ENCODE peak calls at places on chromosome 1, in ten cellular contexts. U is transverse colon, D is sigmoid colon, B is HCT116, G is prostate gland, L is esophagus muscularis mucosa, Z is suprapubic skin, R is HepG2, T is breast epithelium, X is H1. H is an unnamed sample.

GRCh38 chr1:84348240-84348555 is 46.7 kb downstream of the SAMD13 start:
- DNase-seq in U (no peak), D (no peak), B (peak; percentile 94), G (no peak), L (no peak), Z (no peak), R (no peak), T (no peak), X (no peak), H (no peak)

GRCh38 chr1:225906467-225906866 is 17.5 kb upstream of the LEFTY1 start:
- DNase-seq in U (no peak), D (no peak), B (no peak), G (no peak), L (no peak), Z (no peak), R (no peak), T (no peak), X (no peak), H (no peak)

GRCh38 chr1:5125208-5125607 is 470.8 kb downstream of the AJAP1 start:
- DNase-seq in U (no peak), D (no peak), B (no peak), G (no peak), L (no peak), Z (no peak), R (no peak), T (no peak), X (no peak), H (no peak)

GRCh38 chr1:219659005-219659632 is 46.2 kb upstream of the ZC3H11B start:
- DNase-seq in U (no peak), D (no peak), B (no peak), G (no peak), L (no peak), Z (no peak), R (no peak), T (no peak), X (no peak), H (no peak)

GRCh38 chr1:198638894-198639319 is at the start of gene PTPRC:
- DNase-seq in U (no peak), D (no peak), B (no peak), G (no peak), L (no peak), Z (no peak), R (no peak), T (no peak), X (no peak), H (no peak)

GRCh38 chr1:60386259-60386658 is 312.7 kb upstream of the C1orf87 start:
- DNase-seq in U (no peak), D (no peak), B (no peak), G (no peak), L (no peak), Z (no peak), R (no peak), T (no peak), X (no peak), H (no peak)

GRCh38 chr1:205519541-205520131 is 15.2 kb downstream of the CDK18 start:
- DNase-seq in U (peak; percentile 35), D (peak; percentile 85), B (no peak), G (no peak), L (no peak), Z (no peak), R (no peak), T (no peak), X (no peak), H (no peak)

GRCh38 chr1:3519301-3519885 is 64.9 kb downstream of the ARHGEF16 start:
- DNase-seq in U (no peak), D (no peak), B (no peak), G (no peak), L (no peak), Z (no peak), R (no peak), T (no peak), X (no peak), H (no peak)

GRCh38 chr1:202671388-202671787 is 38.9 kb downstream of the SYT2 start:
- DNase-seq in U (peak; percentile 39), D (no peak), B (no peak), G (peak; percentile 61), L (no peak), Z (no peak), R (no peak), T (peak; percentile 69), X (no peak), H (peak; percentile 80)

GRCh38 chr1:222399197-222399596 is 148.7 kb downstream of the HHIPL2 start:
- DNase-seq in U (no peak), D (no peak), B (no peak), G (no peak), L (no peak), Z (no peak), R (no peak), T (no peak), X (no peak), H (no peak)

GRCh38 chr1:17013598-17014320 is 2.0 kb upstream of the ATP13A2 start:
- DNase-seq in U (peak; percentile 37), D (peak; percentile 60), B (no peak), G (no peak), L (no peak), Z (peak; percentile 35), R (no peak), T (no peak), X (no peak), H (no peak)

GRCh38 chr1:15455522-15455921 is 1.0 kb upstream of the CELA2A start:
- DNase-seq in U (no peak), D (no peak), B (no peak), G (no peak), L (no peak), Z (no peak), R (no peak), T (no peak), X (no peak), H (no peak)
- TF ChIP-seq POLR2AphosphoS5 in U (no peak), D (no peak), B (no peak), G (no peak), L (no peak), Z (no peak), R (no peak), T (no peak), X (no peak), H (no peak)

GRCh38 chr1:165639821-165640623 is 9.0 kb downstream of the MGST3 start:
- DNase-seq in U (no peak), D (no peak), B (no peak), G (no peak), L (no peak), Z (no peak), R (no peak), T (no peak), X (no peak), H (no peak)
- TF ChIP-seq POLR2A in U (no peak), D (no peak), B (no peak), G (no peak), L (no peak), Z (no peak), R (no peak), T (no peak), X (no peak), H (no peak)

GRCh38 chr1:174165471-174166137 is 6.3 kb downstream of the RABGAP1L start:
- DNase-seq in U (no peak), D (no peak), B (no peak), G (no peak), L (no peak), Z (peak; percentile 68), R (no peak), T (no peak), X (no peak), H (no peak)

GRCh38 chr1:174167404-174167803 is 8.1 kb downstream of the RABGAP1L start:
- DNase-seq in U (no peak), D (no peak), B (no peak), G (no peak), L (no peak), Z (no peak), R (no peak), T (no peak), X (no peak), H (no peak)

GRCh38 chr1:174171078-174171477 is 11.8 kb downstream of the RABGAP1L start:
- DNase-seq in U (no peak), D (no peak), B (no peak), G (no peak), L (no peak), Z (no peak), R (no peak), T (no peak), X (no peak), H (no peak)

GRCh38 chr1:174166530-174167328 is 7.4 kb downstream of the RABGAP1L start:
- DNase-seq in U (no peak), D (no peak), B (no peak), G (no peak), L (no peak), Z (no peak), R (no peak), T (no peak), X (no peak), H (no peak)

DNA sequence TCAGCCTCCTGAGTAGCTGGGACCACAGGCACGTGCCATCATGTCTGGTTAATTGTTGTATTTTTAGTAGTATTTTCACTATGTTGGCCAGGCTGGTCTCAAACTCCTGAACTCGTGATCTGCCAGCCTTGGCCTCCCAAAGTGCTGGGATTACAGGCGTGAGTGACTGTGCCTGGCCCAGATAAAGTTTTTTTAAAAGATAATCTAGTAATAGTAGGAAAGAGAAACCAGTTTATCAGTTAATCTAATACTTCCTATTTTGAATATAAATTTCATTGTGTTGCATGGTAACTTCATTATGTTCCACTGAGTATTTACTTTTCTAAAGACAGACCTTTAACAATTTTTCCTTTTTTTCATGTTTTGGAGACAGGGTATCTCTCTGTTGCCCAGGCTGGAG is 10.0 kb downstream of the RABGAP1L start:
- DNase-seq in U (no peak), D (no peak), B (no peak), G (no peak), L (no peak), Z (no peak), R (no peak), T (no peak), X (no peak), H (no peak)
- H3K4me3 ChIP-seq in U (no peak overlapping the region), D (no peak overlapping the region), B (no peak overlapping the region), G (no peak overlapping the region), L (no peak overlapping the region), Z (no peak overlapping the region), R (no peak overlapping the region), T (no peak overlapping the region), X (no peak overlapping the region), H (no peak overlapping the region)

GRCh38 chr1:54415533-54415932 is 9.3 kb upstream of the SSBP3 start:
- DNase-seq in U (no peak), D (no peak), B (no peak), G (no peak), L (no peak), Z (no peak), R (no peak), T (no peak), X (no peak), H (no peak)

GRCh38 chr1:54415986-54416385 is 9.8 kb upstream of the SSBP3 start:
- DNase-seq in U (no peak), D (no peak), B (no peak), G (no peak), L (no peak), Z (no peak), R (no peak), T (no peak), X (no peak), H (no peak)

GRCh38 chr1:54410359-54410758 is 4.2 kb upstream of the SSBP3 start:
- DNase-seq in U (no peak), D (no peak), B (no peak), G (no peak), L (no peak), Z (no peak), R (no peak), T (no peak), X (no peak), H (no peak)

GRCh38 chr1:54413732-54414131 is 7.5 kb upstream of the SSBP3 start:
- DNase-seq in U (no peak), D (no peak), B (no peak), G (no peak), L (no peak), Z (no peak), R (no peak), T (no peak), X (no peak), H (no peak)

GRCh38 chr1:54413295-54413694 is 7.1 kb upstream of the SSBP3 start:
- DNase-seq in U (peak; percentile 57), D (peak; percentile 81), B (no peak), G (no peak), L (no peak), Z (no peak), R (peak; percentile 39), T (no peak), X (no peak), H (peak; percentile 32)
- TF ChIP-seq POLR2AphosphoS5 in U (no peak), D (no peak), B (no peak), G (peak; percentile 60), L (peak; percentile 66), Z (no peak), R (no peak), T (no peak), X (no peak), H (no peak)